ENCODE peak calls at places on chromosomes 3 and 15, in eight cellular contexts. One of them, this sample, is unnamed.

GRCh38 chr15:23912191-23912590 is 225.1 kb upstream of the NDN start:
- DNase-seq in left colon: no peak
- DNase-seq in progenitor cell of endocrine pancreas: peak
- DNase-seq in breast epithelium: no peak
- DNase-seq in ovary: no peak
- DNase-seq in left cardiac atrium: no peak
- DNase-seq in activated T-helper 1 cell treated with anti-CD3 and anti-CD28 coated beads, Interleukin-12 subunit alpha, Interleukin-12 subunit beta, Interleukin-2, Interleukin-4 antibody, amounts not matched to agents 30 ng/mL and 10 ng/mL and 1 ng/mL, durations not matched to agents 14 hours and 24 hours and 36 hours: no peak
- DNase-seq in SW480: no peak
- DNase-seq in this sample: no peak

GRCh38 chr3:186044973-186045372 is 63.9 kb downstream of the ETV5 start:
- DNase-seq in activated T-helper 1 cell treated with anti-CD3 and anti-CD28 coated beads, Interleukin-12 subunit alpha, Interleukin-12 subunit beta, Interleukin-2, Interleukin-4 antibody, amounts not matched to agents 30 ng/mL and 10 ng/mL and 1 ng/mL, durations not matched to agents 14 hours and 24 hours and 36 hours: no peak
- DNase-seq in SW480: no peak
- DNase-seq in ovary: no peak
- DNase-seq in progenitor cell of endocrine pancreas: peak
- DNase-seq in left colon: no peak
- DNase-seq in left cardiac atrium: no peak
- DNase-seq in breast epithelium: no peak
- DNase-seq in this sample: no peak

GRCh38 chr3:74537164-74537563 is 77.3 kb downstream of the CNTN3 start:
- DNase-seq in ovary: peak
- DNase-seq in left colon: no peak
- DNase-seq in progenitor cell of endocrine pancreas: no peak
- DNase-seq in left cardiac atrium: peak
- DNase-seq in SW480: no peak
- DNase-seq in breast epithelium: no peak
- DNase-seq in activated T-helper 1 cell treated with anti-CD3 and anti-CD28 coated beads, Interleukin-12 subunit alpha, Interleukin-12 subunit beta, Interleukin-2, Interleukin-4 antibody, amounts not matched to agents 30 ng/mL and 10 ng/mL and 1 ng/mL, durations not matched to agents 14 hours and 24 hours and 36 hours: no peak
- DNase-seq in this sample: peak

GRCh38 chr3:110301781-110302180 is 769.8 kb upstream of the NECTIN3 start:
- DNase-seq in breast epithelium: no peak
- DNase-seq in activated T-helper 1 cell treated with anti-CD3 and anti-CD28 coated beads, Interleukin-12 subunit alpha, Interleukin-12 subunit beta, Interleukin-2, Interleukin-4 antibody, amounts not matched to agents 30 ng/mL and 10 ng/mL and 1 ng/mL, durations not matched to agents 14 hours and 24 hours and 36 hours: no peak
- DNase-seq in left colon: no peak
- DNase-seq in ovary: no peak
- DNase-seq in left cardiac atrium: no peak
- DNase-seq in SW480: no peak
- DNase-seq in progenitor cell of endocrine pancreas: no peak
- DNase-seq in this sample: no peak

GRCh38 chr3:111473550-111473949 is 68.4 kb upstream of the CD96 start:
- DNase-seq in breast epithelium: no peak
- DNase-seq in ovary: no peak
- DNase-seq in progenitor cell of endocrine pancreas: no peak
- DNase-seq in activated T-helper 1 cell treated with anti-CD3 and anti-CD28 coated beads, Interleukin-12 subunit alpha, Interleukin-12 subunit beta, Interleukin-2, Interleukin-4 antibody, amounts not matched to agents 30 ng/mL and 10 ng/mL and 1 ng/mL, durations not matched to agents 14 hours and 24 hours and 36 hours: no peak
- DNase-seq in SW480: no peak
- DNase-seq in left cardiac atrium: no peak
- DNase-seq in left colon: no peak
- DNase-seq in this sample: no peak

GRCh38 chr15:69540622-69541021 is 88.0 kb downstream of the RPLP1 start:
- DNase-seq in ovary: no peak
- DNase-seq in activated T-helper 1 cell treated with anti-CD3 and anti-CD28 coated beads, Interleukin-12 subunit alpha, Interleukin-12 subunit beta, Interleukin-2, Interleukin-4 antibody, amounts not matched to agents 30 ng/mL and 10 ng/mL and 1 ng/mL, durations not matched to agents 14 hours and 24 hours and 36 hours: no peak
- DNase-seq in progenitor cell of endocrine pancreas: no peak
- DNase-seq in left cardiac atrium: no peak
- DNase-seq in left colon: no peak
- DNase-seq in breast epithelium: no peak
- DNase-seq in SW480: no peak
- DNase-seq in this sample: no peak

GRCh38 chr15:69974321-69974720 is 123.4 kb downstream of the TLE3 start:
- DNase-seq in activated T-helper 1 cell treated with anti-CD3 and anti-CD28 coated beads, Interleukin-12 subunit alpha, Interleukin-12 subunit beta, Interleukin-2, Interleukin-4 antibody, amounts not matched to agents 30 ng/mL and 10 ng/mL and 1 ng/mL, durations not matched to agents 14 hours and 24 hours and 36 hours: no peak
- DNase-seq in SW480: no peak
- DNase-seq in breast epithelium: no peak
- DNase-seq in left cardiac atrium: no peak
- DNase-seq in left colon: no peak
- DNase-seq in ovary: no peak
- DNase-seq in progenitor cell of endocrine pancreas: no peak
- DNase-seq in this sample: no peak

GRCh38 chr15:63601026-63601726 is 4.0 kb downstream of the FBXL22 start:
- DNase-seq in left cardiac atrium: peak
- DNase-seq in breast epithelium: no peak
- DNase-seq in ovary: no peak
- DNase-seq in left colon: peak
- DNase-seq in progenitor cell of endocrine pancreas: peak
- DNase-seq in activated T-helper 1 cell treated with anti-CD3 and anti-CD28 coated beads, Interleukin-12 subunit alpha, Interleukin-12 subunit beta, Interleukin-2, Interleukin-4 antibody, amounts not matched to agents 30 ng/mL and 10 ng/mL and 1 ng/mL, durations not matched to agents 14 hours and 24 hours and 36 hours: peak
- DNase-seq in SW480: peak
- DNase-seq in this sample: peak

GRCh38 chr15:68991723-68992122 is 22.8 kb upstream of the NOX5 start:
- DNase-seq in left cardiac atrium: peak
- DNase-seq in SW480: no peak
- DNase-seq in left colon: no peak
- DNase-seq in progenitor cell of endocrine pancreas: no peak
- DNase-seq in ovary: no peak
- DNase-seq in activated T-helper 1 cell treated with anti-CD3 and anti-CD28 coated beads, Interleukin-12 subunit alpha, Interleukin-12 subunit beta, Interleukin-2, Interleukin-4 antibody, amounts not matched to agents 30 ng/mL and 10 ng/mL and 1 ng/mL, durations not matched to agents 14 hours and 24 hours and 36 hours: no peak
- DNase-seq in breast epithelium: no peak
- DNase-seq in this sample: no peak

GRCh38 chr15:75733761-75734651 is 21.4 kb upstream of the CSPG4 start:
- DNase-seq in SW480: no peak
- DNase-seq in ovary: no peak
- DNase-seq in left colon: no peak
- DNase-seq in activated T-helper 1 cell treated with anti-CD3 and anti-CD28 coated beads, Interleukin-12 subunit alpha, Interleukin-12 subunit beta, Interleukin-2, Interleukin-4 antibody, amounts not matched to agents 30 ng/mL and 10 ng/mL and 1 ng/mL, durations not matched to agents 14 hours and 24 hours and 36 hours: no peak
- DNase-seq in progenitor cell of endocrine pancreas: no peak
- DNase-seq in breast epithelium: no peak
- DNase-seq in left cardiac atrium: no peak
- DNase-seq in this sample: no peak

GRCh38 chr15:72203507-72203837 is 5.9 kb upstream of the GRAMD2A start:
- DNase-seq in left cardiac atrium: peak
- DNase-seq in left colon: peak
- DNase-seq in breast epithelium: peak
- DNase-seq in activated T-helper 1 cell treated with anti-CD3 and anti-CD28 coated beads, Interleukin-12 subunit alpha, Interleukin-12 subunit beta, Interleukin-2, Interleukin-4 antibody, amounts not matched to agents 30 ng/mL and 10 ng/mL and 1 ng/mL, durations not matched to agents 14 hours and 24 hours and 36 hours: no peak
- DNase-seq in ovary: no peak
- DNase-seq in SW480: no peak
- DNase-seq in progenitor cell of endocrine pancreas: no peak
- DNase-seq in this sample: peak

GRCh38 chr3:181596126-181596525 is 115.6 kb upstream of the SOX2 start:
- DNase-seq in left colon: no peak
- DNase-seq in activated T-helper 1 cell treated with anti-CD3 and anti-CD28 coated beads, Interleukin-12 subunit alpha, Interleukin-12 subunit beta, Interleukin-2, Interleukin-4 antibody, amounts not matched to agents 30 ng/mL and 10 ng/mL and 1 ng/mL, durations not matched to agents 14 hours and 24 hours and 36 hours: no peak
- DNase-seq in progenitor cell of endocrine pancreas: no peak
- DNase-seq in breast epithelium: no peak
- DNase-seq in SW480: no peak
- DNase-seq in left cardiac atrium: no peak
- DNase-seq in ovary: no peak
- DNase-seq in this sample: no peak